ENCODE peak calls at places on chromosomes 12 and 14, in four cellular contexts. One of them, this sample, is unnamed.

GRCh38 chr12:67855103-67855502 is 134.1 kb upstream of the IFNG-AS1 start:
- DNase-seq in GM12891: no peak
- DNase-seq in GM12878: no peak
- DNase-seq in K562: no peak
- DNase-seq in this sample: no peak

GRCh38 chr12:113712481-113712880 is 240.8 kb upstream of the LHX5 start:
- DNase-seq in GM12891: no peak
- DNase-seq in GM12878: no peak
- DNase-seq in K562: no peak
- DNase-seq in this sample: no peak

GRCh38 chr14:97584528-97584927 is 787.3 kb downstream of the VRK1 start:
- DNase-seq in GM12891: no peak
- DNase-seq in GM12878: no peak
- DNase-seq in K562: no peak
- DNase-seq in this sample: no peak

GRCh38 chr12:98754095-98754494 is 109.0 kb downstream of the APAF1 start:
- DNase-seq in GM12891: peak
- DNase-seq in GM12878: peak
- DNase-seq in K562: peak
- DNase-seq in this sample: no peak

GRCh38 chr14:69355955-69356321 is 42.2 kb downstream of the ERH start:
- DNase-seq in GM12891: no peak
- DNase-seq in GM12878: no peak
- DNase-seq in K562: no peak
- DNase-seq in this sample: no peak

GRCh38 chr14:61341275-61342210 is 20.2 kb downstream of the PRKCH start:
- DNase-seq in GM12891: no peak
- DNase-seq in GM12878: no peak
- DNase-seq in K562: no peak
- DNase-seq in this sample: no peak

GRCh38 chr12:27400856-27401255 is 45.7 kb upstream of the SMCO2 start:
- DNase-seq in GM12891: no peak
- DNase-seq in GM12878: no peak
- DNase-seq in K562: no peak
- DNase-seq in this sample: no peak

GRCh38 chr14:77279719-77280118 is 8.7 kb upstream of the NGB start:
- DNase-seq in GM12891: no peak
- DNase-seq in GM12878: no peak
- DNase-seq in K562: no peak
- DNase-seq in this sample: no peak

GRCh38 chr12:9198012-9198411 is 10.2 kb downstream of the PZP start:
- DNase-seq in GM12891: no peak
- DNase-seq in GM12878: no peak
- DNase-seq in K562: no peak
- DNase-seq in this sample: no peak

GRCh38 chr14:85087201-85087600 is 442.7 kb upstream of the FLRT2 start:
- DNase-seq in GM12891: no peak
- DNase-seq in GM12878: no peak
- DNase-seq in K562: no peak
- DNase-seq in this sample: no peak

GRCh38 chr14:74618078-74618952 is 6.3 kb upstream of the LTBP2 start:
- DNase-seq in GM12891: no peak
- DNase-seq in GM12878: no peak
- DNase-seq in K562: no peak
- DNase-seq in this sample: peak

GRCh38 chr12:24496755-24497154 is 452.1 kb downstream of the BCAT1 start:
- DNase-seq in GM12891: no peak
- DNase-seq in GM12878: no peak
- DNase-seq in K562: no peak
- DNase-seq in this sample: no peak

GRCh38 chr14:24721772-24722171 is 87.8 kb upstream of the GZMB start:
- DNase-seq in GM12891: no peak
- DNase-seq in GM12878: no peak
- DNase-seq in K562: no peak
- DNase-seq in this sample: no peak

GRCh38 chr12:93358821-93359220 is 18.9 kb upstream of the NUDT4 start:
- DNase-seq in GM12891: no peak
- DNase-seq in GM12878: no peak
- DNase-seq in K562: no peak
- DNase-seq in this sample: no peak

GRCh38 chr12:93365616-93366015 is 12.1 kb upstream of the NUDT4 start:
- DNase-seq in GM12891: no peak
- DNase-seq in GM12878: no peak
- DNase-seq in K562: no peak
- DNase-seq in this sample: no peak

GRCh38 chr12:93358058-93358457 is 19.7 kb upstream of the NUDT4 start:
- DNase-seq in GM12891: no peak
- DNase-seq in GM12878: no peak
- DNase-seq in K562: peak
- DNase-seq in this sample: no peak

GRCh38 chr12:93363854-93364297 is 13.8 kb upstream of the NUDT4 start:
- DNase-seq in GM12891: no peak
- DNase-seq in GM12878: no peak
- DNase-seq in K562: no peak
- DNase-seq in this sample: no peak

GRCh38 chr12:93361159-93361919 is 16.4 kb upstream of the NUDT4 start:
- DNase-seq in GM12891: no peak
- DNase-seq in GM12878: no peak
- DNase-seq in K562: no peak
- DNase-seq in this sample: no peak
- TF ChIP-seq SPI1 in GM12891: no peak
- TF ChIP-seq SPI1 in GM12878: no peak
- TF ChIP-seq SPI1 in K562: no peak
- TF ChIP-seq SPI1 in this sample: no peak

GRCh38 chr12:13853471-13853870 is 127.9 kb downstream of the GRIN2B start:
- DNase-seq in GM12891: no peak
- DNase-seq in GM12878: no peak
- DNase-seq in K562: no peak
- DNase-seq in this sample: no peak

GRCh38 chr12:13857750-13858149 is 123.7 kb downstream of the GRIN2B start:
- DNase-seq in GM12891: no peak
- DNase-seq in GM12878: no peak
- DNase-seq in K562: no peak
- DNase-seq in this sample: no peak

GRCh38 chr12:13851828-13852227 is 129.6 kb downstream of the GRIN2B start:
- DNase-seq in GM12891: no peak
- DNase-seq in GM12878: no peak
- DNase-seq in K562: no peak
- DNase-seq in this sample: no peak
- TF ChIP-seq SPI1 in GM12891: no peak
- TF ChIP-seq SPI1 in GM12878: no peak
- TF ChIP-seq SPI1 in K562: no peak
- TF ChIP-seq SPI1 in this sample: no peak

GRCh38 chr12:119148049-119148448 is 30.7 kb upstream of the HSPB8 start:
- DNase-seq in GM12891: no peak
- DNase-seq in GM12878: no peak
- DNase-seq in K562: no peak
- DNase-seq in this sample: no peak
- TF ChIP-seq SPI1 in GM12891: no peak
- TF ChIP-seq SPI1 in GM12878: no peak
- TF ChIP-seq SPI1 in K562: no peak
- TF ChIP-seq SPI1 in this sample: no peak

GRCh38 chr12:30729547-30729946 is 25.2 kb downstream of the CAPRIN2 start:
- DNase-seq in GM12891: no peak
- DNase-seq in GM12878: no peak
- DNase-seq in K562: no peak
- DNase-seq in this sample: no peak

GRCh38 chr12:30725739-30726138 is 29.0 kb downstream of the CAPRIN2 start:
- DNase-seq in GM12891: no peak
- DNase-seq in GM12878: no peak
- DNase-seq in K562: no peak
- DNase-seq in this sample: no peak

GRCh38 chr12:30730011-30730410 is 24.7 kb downstream of the CAPRIN2 start:
- DNase-seq in GM12891: no peak
- DNase-seq in GM12878: no peak
- DNase-seq in K562: no peak
- DNase-seq in this sample: no peak

GRCh38 chr12:30726647-30727046 is 28.1 kb downstream of the CAPRIN2 start:
- DNase-seq in GM12891: no peak
- DNase-seq in GM12878: no peak
- DNase-seq in K562: no peak
- DNase-seq in this sample: no peak
- TF ChIP-seq SPI1 in GM12891: no peak
- TF ChIP-seq SPI1 in GM12878: no peak
- TF ChIP-seq SPI1 in K562: no peak
- TF ChIP-seq SPI1 in this sample: no peak

GRCh38 chr12:124303579-124304313 is 8.9 kb downstream of the RFLNA start:
- DNase-seq in GM12891: no peak
- DNase-seq in GM12878: no peak
- DNase-seq in K562: no peak
- DNase-seq in this sample: no peak
- TF ChIP-seq SPI1 in GM12891: no peak
- TF ChIP-seq SPI1 in GM12878: no peak
- TF ChIP-seq SPI1 in K562: no peak
- TF ChIP-seq SPI1 in this sample: no peak

GRCh38 chr14:89947344-89947743 is 7.2 kb downstream of the EFCAB11 start:
- DNase-seq in GM12891: no peak
- DNase-seq in GM12878: no peak
- DNase-seq in K562: no peak
- DNase-seq in this sample: no peak
- TF ChIP-seq SPI1 in GM12891: no peak
- TF ChIP-seq SPI1 in GM12878: no peak
- TF ChIP-seq SPI1 in K562: no peak
- TF ChIP-seq SPI1 in this sample: no peak

GRCh38 chr14:80981673-80982072 is 26.3 kb downstream of the TSHR start:
- DNase-seq in GM12891: no peak
- DNase-seq in GM12878: no peak
- DNase-seq in K562: no peak
- DNase-seq in this sample: no peak
- TF ChIP-seq SPI1 in GM12891: no peak
- TF ChIP-seq SPI1 in GM12878: no peak
- TF ChIP-seq SPI1 in K562: no peak
- TF ChIP-seq SPI1 in this sample: no peak

This sample was measured in HL-60.